ENCODE peak calls at places on chromosomes 7 and 10, in six cellular contexts. One of them, this sample, is unnamed.
A peak's percentile ranks its signal among the peaks of the same experiment; 100 is the strongest.

GRCh38 chr10:24802378-24802777 is 78.7 kb upstream of the ARHGAP21 start:
- DNase-seq in H1: no peak
- DNase-seq in GM12878: no peak
- DNase-seq in HepG2: no peak
- DNase-seq in K562: no peak
- DNase-seq in HCT116: no peak
- DNase-seq in this sample: no peak

GRCh38 chr10:124256151-124256550 is 162.6 kb downstream of the OAT start:
- DNase-seq in GM12878: no peak
- DNase-seq in HCT116: no peak
- DNase-seq in H1: no peak
- DNase-seq in K562: no peak
- DNase-seq in HepG2: no peak
- DNase-seq in this sample: no peak

GRCh38 chr7:84548366-84549085 is 353.9 kb upstream of the SEMA3A start:
- DNase-seq in HCT116: no peak
- DNase-seq in K562: no peak
- DNase-seq in GM12878: no peak
- DNase-seq in H1: no peak
- DNase-seq in HepG2: no peak
- DNase-seq in this sample: peak; percentile 68

GRCh38 chr10:59273453-59273852 is 88.9 kb downstream of the FAM13C start:
- DNase-seq in K562: no peak
- DNase-seq in H1: no peak
- DNase-seq in GM12878: no peak
- DNase-seq in HepG2: no peak
- DNase-seq in HCT116: no peak
- DNase-seq in this sample: no peak

GRCh38 chr7:7641129-7641663 is 644 bp downstream of the UMAD1 start:
- DNase-seq in HepG2: peak; percentile 20
- DNase-seq in GM12878: no peak
- DNase-seq in H1: no peak
- DNase-seq in K562: no peak
- DNase-seq in HCT116: peak; percentile 15
- DNase-seq in this sample: peak; percentile 38

GRCh38 chr10:95133997-95134396 is 60.0 kb upstream of the ACSM6 start:
- DNase-seq in HCT116: no peak
- DNase-seq in GM12878: no peak
- DNase-seq in K562: no peak
- DNase-seq in H1: no peak
- DNase-seq in HepG2: no peak
- DNase-seq in this sample: no peak

GRCh38 chr10:13056461-13057077 is 43.4 kb upstream of the OPTN start:
- DNase-seq in HCT116: no peak
- DNase-seq in K562: no peak
- DNase-seq in H1: no peak
- DNase-seq in HepG2: no peak
- DNase-seq in GM12878: no peak
- DNase-seq in this sample: no peak

GRCh38 chr10:14483417-14483816 is 152.7 kb upstream of the FRMD4A start:
- DNase-seq in GM12878: no peak
- DNase-seq in K562: no peak
- DNase-seq in H1: no peak
- DNase-seq in HCT116: no peak
- DNase-seq in HepG2: no peak
- DNase-seq in this sample: no peak

GRCh38 chr7:93475811-93476210 is 98.7 kb downstream of the CALCR start:
- DNase-seq in K562: no peak
- DNase-seq in HCT116: no peak
- DNase-seq in H1: no peak
- DNase-seq in HepG2: no peak
- DNase-seq in GM12878: no peak
- DNase-seq in this sample: no peak

GRCh38 chr7:22564511-22565045 is 64.6 kb upstream of the STEAP1B start:
- DNase-seq in K562: peak; percentile 20
- DNase-seq in GM12878: no peak
- DNase-seq in H1: no peak
- DNase-seq in HepG2: no peak
- DNase-seq in HCT116: no peak
- DNase-seq in this sample: no peak

GRCh38 chr10:78895469-78895868 is 173.3 kb upstream of the ZMIZ1 start:
- DNase-seq in HCT116: no peak
- DNase-seq in HepG2: no peak
- DNase-seq in GM12878: no peak
- DNase-seq in K562: no peak
- DNase-seq in H1: no peak
- DNase-seq in this sample: no peak

GRCh38 chr10:71349401-71349800 is 30.3 kb downstream of the SLC29A3 start:
- DNase-seq in K562: peak; percentile 59
- DNase-seq in HCT116: no peak
- DNase-seq in HepG2: no peak
- DNase-seq in H1: no peak
- DNase-seq in GM12878: no peak
- DNase-seq in this sample: no peak

GRCh38 chr7:1725199-1725701 is 55.2 kb downstream of the ELFN1 start:
- DNase-seq in H1: no peak
- DNase-seq in K562: no peak
- DNase-seq in GM12878: no peak
- DNase-seq in HCT116: no peak
- DNase-seq in HepG2: no peak
- DNase-seq in this sample: no peak

GRCh38 chr10:5592070-5592469 is 67.3 kb downstream of the CALML3 start:
- DNase-seq in HCT116: no peak
- DNase-seq in HepG2: no peak
- DNase-seq in H1: no peak
- DNase-seq in GM12878: no peak
- DNase-seq in K562: no peak
- DNase-seq in this sample: no peak

GRCh38 chr10:30813872-30814471 is 184.4 kb upstream of the LYZL2 start:
- DNase-seq in HepG2: no peak
- DNase-seq in GM12878: no peak
- DNase-seq in K562: no peak
- DNase-seq in HCT116: no peak
- DNase-seq in H1: no peak
- DNase-seq in this sample: no peak

DNA sequence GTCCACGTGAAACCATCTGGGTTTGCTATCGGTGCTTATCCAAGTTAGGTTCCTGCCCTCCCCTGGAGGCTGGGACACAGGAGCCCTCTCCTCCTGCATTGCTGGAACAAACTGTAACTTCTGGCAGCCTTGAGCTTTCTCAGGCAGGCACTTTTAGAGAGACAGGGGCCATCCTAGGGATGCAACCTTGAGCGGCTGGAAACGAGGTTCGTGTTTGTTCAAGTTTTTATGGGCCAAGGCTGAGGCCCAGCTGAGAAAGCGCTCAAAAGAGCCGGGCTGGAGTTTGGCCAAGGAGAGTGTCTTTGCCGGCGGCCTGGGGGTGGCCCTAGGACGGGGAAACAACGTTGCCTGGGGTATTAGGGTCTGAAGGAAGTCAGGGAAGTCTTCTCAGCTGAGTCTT is 5.5 kb upstream of the MMD2 start:
- DNase-seq in HepG2: no peak
- DNase-seq in GM12878: no peak
- DNase-seq in K562: no peak
- DNase-seq in H1: no peak
- DNase-seq in HCT116: no peak
- DNase-seq in this sample: no peak
- TF ChIP-seq YY1 in HepG2: no peak
- TF ChIP-seq YY1 in GM12878: no peak
- TF ChIP-seq YY1 in K562: no peak
- TF ChIP-seq YY1 in H1: no peak
- TF ChIP-seq YY1 in HCT116: no peak
- TF ChIP-seq YY1 in this sample: no peak

GRCh38 chr10:47025540-47026300 is 114.5 kb downstream of the PTPN20 start:
- DNase-seq in HepG2: no peak
- DNase-seq in H1: peak; percentile 35
- DNase-seq in K562: no peak
- DNase-seq in HCT116: no peak
- DNase-seq in GM12878: no peak
- DNase-seq in this sample: no peak

GRCh38 chr10:47028466-47028865 is 117.2 kb downstream of the PTPN20 start:
- DNase-seq in HepG2: no peak
- DNase-seq in K562: no peak
- DNase-seq in HCT116: no peak
- DNase-seq in H1: peak; percentile 28
- DNase-seq in GM12878: no peak
- DNase-seq in this sample: no peak

GRCh38 chr10:47027812-47028260 is 116.6 kb downstream of the PTPN20 start:
- DNase-seq in K562: no peak
- DNase-seq in HCT116: no peak
- DNase-seq in HepG2: no peak
- DNase-seq in GM12878: no peak
- DNase-seq in H1: peak; percentile 17
- DNase-seq in this sample: no peak

GRCh38 chr10:47026301-47027107 is 115.3 kb downstream of the PTPN20 start:
- DNase-seq in H1: peak; percentile 45
- DNase-seq in HepG2: no peak
- DNase-seq in HCT116: no peak
- DNase-seq in GM12878: no peak
- DNase-seq in K562: no peak
- DNase-seq in this sample: no peak

DNA sequence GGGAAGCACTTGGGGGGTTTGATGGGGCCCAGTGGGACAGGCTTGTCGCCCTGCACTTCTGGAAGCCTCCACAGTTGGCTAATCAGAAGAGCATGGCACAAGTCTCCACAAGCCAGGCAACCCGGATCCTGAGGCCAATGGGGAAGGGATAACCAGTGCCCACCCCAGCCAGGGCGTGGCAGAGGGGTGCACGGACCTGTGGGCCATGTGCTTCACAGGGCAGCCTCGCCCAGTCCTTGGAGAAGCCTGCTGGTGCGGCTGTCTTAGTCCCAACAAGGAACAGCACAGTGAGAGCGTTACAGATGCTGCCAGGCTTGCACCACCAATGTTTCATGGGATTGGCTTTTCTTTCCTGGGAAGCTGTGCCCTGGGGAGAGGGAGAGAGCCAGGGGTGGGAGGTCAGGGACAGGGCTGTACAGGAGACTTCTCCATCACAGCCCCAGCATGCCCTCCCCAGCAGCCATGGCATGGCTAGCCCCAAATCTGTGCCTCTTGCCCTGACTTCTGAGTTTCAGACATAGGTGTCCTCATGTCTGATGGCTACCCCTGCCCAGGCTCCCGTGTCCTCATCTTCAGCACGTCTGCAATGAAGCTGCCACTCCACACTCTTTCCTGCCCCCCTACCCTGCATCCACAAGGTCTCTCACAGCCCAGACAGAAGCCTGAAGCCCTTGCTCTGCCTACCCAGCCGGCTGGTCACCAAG is 116.0 kb downstream of the PTPN20 start:
- DNase-seq in K562: no peak
- DNase-seq in HCT116: no peak
- DNase-seq in GM12878: no peak
- DNase-seq in HepG2: no peak
- DNase-seq in H1: peak; percentile 33
- DNase-seq in this sample: no peak
- TF ChIP-seq ZNF274 in K562: no peak
- TF ChIP-seq ZNF274 in HCT116: no peak
- TF ChIP-seq ZNF274 in GM12878: no peak
- TF ChIP-seq ZNF274 in HepG2: no peak
- TF ChIP-seq ZNF274 in H1: no peak
- TF ChIP-seq ZNF274 in this sample: no peak

GRCh38 chr10:34911661-34912205 is 96.6 kb upstream of the PARD3 start:
- DNase-seq in K562: no peak
- DNase-seq in H1: no peak
- DNase-seq in GM12878: no peak
- DNase-seq in HepG2: no peak
- DNase-seq in HCT116: no peak
- DNase-seq in this sample: no peak
- H3K9ac ChIP-seq in K562: no peak overlapping the region
- H3K9ac ChIP-seq in H1: no peak overlapping the region
- H3K9ac ChIP-seq in GM12878: no peak overlapping the region
- H3K9ac ChIP-seq in HepG2: no peak overlapping the region
- H3K9ac ChIP-seq in HCT116: no peak overlapping the region
- H3K9ac ChIP-seq in this sample: no peak overlapping the region

DNA sequence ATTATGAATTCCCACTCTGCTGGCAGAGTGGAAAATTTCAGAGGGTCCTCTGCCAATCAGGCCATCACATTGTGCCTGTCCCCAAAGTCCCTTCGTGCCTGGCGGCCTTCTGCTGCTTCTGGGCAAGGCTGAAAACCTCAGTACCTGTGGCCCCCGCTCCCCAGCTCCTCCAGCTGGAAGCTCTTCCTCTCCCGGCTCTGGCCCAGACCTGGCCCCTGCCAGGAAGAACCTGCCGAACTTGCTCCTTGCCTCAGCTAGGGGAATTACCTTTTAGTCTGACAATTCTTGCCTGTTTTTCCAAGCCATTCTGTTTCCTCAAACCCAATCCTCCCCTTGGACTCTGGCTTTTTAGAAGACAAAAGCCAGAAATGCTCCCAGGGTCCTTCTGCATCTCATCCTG is 27.9 kb upstream of the TRIL start:
- DNase-seq in HepG2: no peak
- DNase-seq in H1: no peak
- DNase-seq in GM12878: no peak
- DNase-seq in HCT116: no peak
- DNase-seq in K562: no peak
- DNase-seq in this sample: no peak
- TF ChIP-seq YY1 in HepG2: no peak
- TF ChIP-seq YY1 in H1: no peak
- TF ChIP-seq YY1 in GM12878: no peak
- TF ChIP-seq YY1 in HCT116: no peak
- TF ChIP-seq YY1 in K562: no peak
- TF ChIP-seq YY1 in this sample: no peak

DNA sequence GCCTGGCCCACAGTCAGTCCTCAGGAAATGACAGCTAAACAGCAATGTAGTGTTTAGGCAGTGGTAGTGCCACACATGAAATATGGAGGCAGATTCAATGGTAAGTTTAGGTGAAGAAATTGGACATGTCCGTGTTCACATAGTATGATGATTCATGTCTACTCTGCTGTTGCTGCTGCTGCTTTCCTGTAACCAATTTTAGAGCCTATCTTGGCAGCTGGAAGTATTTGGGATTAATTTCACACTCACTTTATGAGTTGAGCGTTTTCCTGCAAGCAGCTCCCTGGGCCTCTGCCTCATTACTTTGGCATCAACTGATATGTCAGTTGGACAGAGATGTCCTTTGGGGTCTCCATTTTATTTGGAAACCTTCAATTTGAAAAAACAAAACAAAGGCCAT is 371.2 kb downstream of the BBS9 start:
- DNase-seq in HepG2: no peak
- DNase-seq in K562: no peak
- DNase-seq in GM12878: no peak
- DNase-seq in H1: no peak
- DNase-seq in HCT116: no peak
- DNase-seq in this sample: no peak
- TF ChIP-seq ZNF274 in HepG2: no peak
- TF ChIP-seq ZNF274 in K562: no peak
- TF ChIP-seq ZNF274 in GM12878: no peak
- TF ChIP-seq ZNF274 in H1: no peak
- TF ChIP-seq ZNF274 in HCT116: no peak
- TF ChIP-seq ZNF274 in this sample: no peak